ENCODE peak calls at places on chromosome 1, in seven cellular contexts. Y is small intestine; D is neuronal stem cell; K is fibroblast of the aortic adventitia; X is CD8-positive, alpha-beta T cell; T is MM.1S; R is gastrocnemius medialis. E is an unnamed sample.

GRCh38 chr1:216014046-216014445 is 409.2 kb downstream of the USH2A start:
- DNase-seq in Y (no peak), D (no peak), R (no peak), K (no peak), T (no peak), X (no peak), E (no peak)

GRCh38 chr1:245599413-245600174 is 444.8 kb downstream of the KIF26B start:
- DNase-seq in R (peak), D (no peak), T (no peak), X (no peak), K (peak), Y (no peak), E (peak)

GRCh38 chr1:2472109-2472508 is 4.0 kb upstream of the PLCH2 start:
- DNase-seq in X (no peak), Y (no peak), D (no peak), T (no peak), K (no peak), R (no peak), E (no peak)

GRCh38 chr1:169427081-169427611 is at the start of gene CCDC181:
- DNase-seq in D (peak), Y (no peak), T (peak), X (peak), R (no peak), K (peak), E (peak)

GRCh38 chr1:151289080-151289935 is 7.2 kb downstream of the ZNF687 start:
- DNase-seq in T (no peak), Y (no peak), D (no peak), K (no peak), R (no peak), X (no peak), E (no peak)

GRCh38 chr1:9269078-9269501 is 23.6 kb upstream of the SPSB1 start:
- DNase-seq in X (no peak), T (no peak), D (no peak), Y (no peak), R (no peak), K (no peak), E (no peak)

GRCh38 chr1:209899948-209900347 is 38.1 kb upstream of the SYT14 start:
- DNase-seq in X (no peak), R (no peak), D (no peak), K (no peak), T (peak), Y (peak), E (peak)

GRCh38 chr1:91596474-91596873 is 95.8 kb downstream of the CDC7 start:
- DNase-seq in R (no peak), T (peak), Y (no peak), X (no peak), K (peak), D (no peak), E (no peak)

GRCh38 chr1:113616201-113616600 is 143.1 kb downstream of the PHTF1 start:
- DNase-seq in D (no peak), T (no peak), X (no peak), Y (no peak), R (no peak), K (peak), E (no peak)

GRCh38 chr1:226597616-226598454 is 49.3 kb downstream of the STUM start:
- DNase-seq in D (no peak), T (no peak), K (no peak), Y (no peak), R (no peak), X (no peak), E (no peak)

GRCh38 chr1:212525479-212526110 is 83.0 kb upstream of the ATF3 start:
- DNase-seq in X (no peak), R (no peak), T (no peak), D (no peak), Y (no peak), K (no peak), E (no peak)

GRCh38 chr1:236112332-236112627 is 30.1 kb upstream of the GPR137B start:
- DNase-seq in R (no peak), Y (no peak), K (no peak), T (no peak), D (no peak), X (no peak), E (no peak)

GRCh38 chr1:172145231-172145651 is 275.2 kb upstream of the C1orf105 start:
- DNase-seq in D (no peak), X (no peak), K (peak), Y (no peak), T (no peak), R (no peak), E (no peak)

GRCh38 chr1:205601209-205601608 is 30.6 kb downstream of the ELK4 start:
- DNase-seq in K (no peak), R (no peak), X (no peak), Y (no peak), D (no peak), T (no peak), E (no peak)

GRCh38 chr1:115880981-115881672 is 40.2 kb upstream of the NHLH2 start:
- DNase-seq in D (no peak), X (no peak), K (no peak), Y (no peak), R (no peak), T (no peak), E (no peak)

GRCh38 chr1:24964811-24965570 is 34.9 kb upstream of the RUNX3 start:
- DNase-seq in X (peak), R (no peak), T (peak), Y (peak), D (no peak), K (no peak), E (peak)

GRCh38 chr1:98046031-98046641 is 125.3 kb upstream of the DPYD start:
- DNase-seq in D (no peak), T (no peak), K (peak), X (no peak), R (no peak), Y (peak), E (peak)

GRCh38 chr1:201624741-201625646 is 86.1 kb downstream of the NAV1 start:
- DNase-seq in K (peak), Y (no peak), R (no peak), X (no peak), D (no peak), T (no peak), E (no peak)

GRCh38 chr1:59342801-59343575 is 46.1 kb downstream of the FGGY start:
- DNase-seq in Y (no peak), T (no peak), R (no peak), K (no peak), X (no peak), D (no peak), E (no peak)

GRCh38 chr1:25369241-25369640 is 31.1 kb downstream of the TMEM50A start:
- DNase-seq in K (no peak), R (no peak), T (no peak), D (no peak), Y (no peak), X (no peak), E (no peak)

GRCh38 chr1:206566976-206567375 is 45.3 kb downstream of the EIF2D start:
- DNase-seq in T (no peak), D (no peak), K (no peak), X (no peak), R (no peak), Y (no peak), E (no peak)

GRCh38 chr1:208885046-208885445 is 640.9 kb upstream of the PLXNA2 start:
- DNase-seq in X (no peak), T (peak), Y (no peak), D (no peak), K (no peak), R (no peak), E (no peak)

GRCh38 chr1:110464340-110464739 is 13.4 kb downstream of the PROK1 start:
- DNase-seq in X (no peak), Y (peak), D (no peak), T (no peak), R (no peak), K (peak), E (no peak)

GRCh38 chr1:110463695-110464094 is 12.7 kb downstream of the PROK1 start:
- DNase-seq in R (no peak), X (no peak), D (no peak), K (no peak), T (no peak), Y (no peak), E (no peak)

GRCh38 chr1:110466646-110467280 is 15.8 kb downstream of the PROK1 start:
- DNase-seq in R (no peak), D (no peak), X (no peak), T (no peak), Y (no peak), K (no peak), E (no peak)

GRCh38 chr1:110465814-110466380 is 14.9 kb downstream of the PROK1 start:
- DNase-seq in X (no peak), T (no peak), R (no peak), Y (no peak), K (no peak), D (no peak), E (no peak)

DNA sequence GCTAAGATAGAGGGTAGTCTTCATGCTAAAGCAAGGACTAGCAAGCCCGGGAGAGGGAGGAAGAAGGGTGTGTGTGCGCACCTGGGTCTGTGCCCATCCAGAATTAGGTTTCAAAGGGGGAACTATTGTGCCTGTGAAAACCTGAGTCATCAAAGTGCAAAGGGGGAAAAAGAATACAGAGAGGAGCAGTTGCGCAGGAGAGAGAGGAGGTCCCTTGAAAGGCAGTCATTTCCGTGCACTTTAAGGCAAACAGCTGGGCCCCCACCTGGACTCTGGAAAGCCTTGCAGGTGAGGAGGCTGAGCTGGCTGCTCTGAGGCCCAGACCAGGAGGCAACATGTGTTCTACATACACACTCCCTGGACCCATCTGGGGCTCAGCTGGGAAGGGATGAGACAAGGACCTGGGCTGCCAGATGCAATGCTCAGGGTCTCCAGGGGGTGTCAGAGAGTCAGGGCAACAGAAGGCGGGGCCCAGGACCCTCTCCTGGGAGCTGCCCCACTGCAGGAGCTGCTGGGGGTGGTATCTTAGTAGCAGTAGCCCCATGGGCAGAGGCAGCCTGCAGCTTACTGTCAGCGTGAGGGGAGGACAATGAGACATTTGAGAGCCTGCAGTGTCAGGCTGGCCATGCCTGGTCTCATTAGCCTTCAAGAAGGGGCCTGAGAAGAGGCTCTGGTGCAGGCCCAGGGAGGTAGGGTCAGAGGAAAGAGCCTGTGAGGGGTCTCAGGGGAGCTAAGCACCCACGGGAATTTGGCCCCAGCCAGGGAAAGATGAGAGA is 14.3 kb downstream of the PROK1 start:
- DNase-seq in T (peak), K (no peak), X (no peak), R (no peak), Y (no peak), D (no peak), E (no peak)
- H3K4me3 ChIP-seq in T (no peak), K (no peak), X (no peak), R (no peak), Y (no peak), D (no peak), E (no peak)

GRCh38 chr1:46533179-46533864 is 18.1 kb downstream of the KNCN start:
- DNase-seq in T (no peak), R (no peak), Y (no peak), D (no peak), K (peak), X (peak), E (peak)
- H3K4me3 ChIP-seq in T (no peak), R (peak), Y (peak), D (peak), K (peak), X (peak), E (no peak)

GRCh38 chr1:20521960-20522861 is 14.3 kb upstream of the MUL1 start:
- DNase-seq in Y (peak), K (peak), T (peak), X (peak), R (peak), D (peak), E (peak)
- H3K4me3 ChIP-seq in Y (no peak), K (peak), T (no peak), X (no peak), R (no peak), D (no peak), E (no peak)

DNA sequence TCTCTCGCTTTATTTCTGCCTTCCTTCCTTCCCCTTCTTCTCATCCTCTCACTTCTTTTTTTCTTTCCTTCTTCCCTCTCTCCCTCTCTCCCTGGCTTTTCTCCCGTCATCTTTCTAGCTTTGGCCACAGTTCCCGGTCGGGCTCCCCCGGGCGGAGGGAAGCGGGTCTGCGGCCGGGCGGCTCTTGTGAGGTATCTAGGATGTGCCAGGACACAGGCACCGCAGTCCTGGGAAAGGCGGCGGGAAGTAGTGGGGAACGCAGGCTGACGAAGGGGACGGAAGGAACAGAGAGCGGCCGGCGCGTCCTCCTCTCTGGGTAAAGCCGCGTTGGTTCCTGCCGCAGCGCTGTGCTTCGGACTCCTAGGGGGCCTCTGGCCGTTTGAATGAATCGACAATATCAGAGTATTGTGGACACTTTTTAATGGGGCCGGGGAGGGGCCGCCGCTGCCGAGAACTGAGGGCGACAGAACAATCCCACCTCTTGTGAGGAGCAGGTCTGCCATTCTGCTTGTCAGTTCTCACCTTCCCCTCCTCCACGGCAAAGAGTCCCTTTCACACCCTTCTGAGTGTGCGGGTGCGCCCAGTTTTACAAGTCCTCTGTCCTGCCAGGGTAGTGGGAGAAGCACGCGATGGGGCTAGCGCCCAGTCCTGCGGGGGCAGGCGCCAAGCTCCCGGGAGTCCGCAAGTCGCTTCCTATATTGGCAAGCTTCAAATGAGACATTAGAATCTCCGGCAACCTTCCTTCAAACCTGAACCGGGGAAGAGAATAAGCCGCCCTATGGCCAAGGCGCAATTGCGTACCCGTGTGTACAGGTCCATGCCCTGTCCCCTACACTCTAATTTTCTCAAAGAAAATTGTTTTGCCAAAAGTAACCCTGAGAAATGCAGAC is 1.1 kb upstream of the LHX9 start:
- DNase-seq in Y (peak), R (no peak), D (peak), K (peak), X (no peak), T (peak), E (no peak)
- H3K4me3 ChIP-seq in Y (no peak), R (peak), D (peak), K (peak), X (peak), T (peak), E (no peak)

E was measured in GM12865.